ENCODE peak calls at places on chromosomes 3 and 15, in seven cellular contexts. Z, N, F, X, P, C and E are unnamed samples.

GRCh38 chr3:98388147-98388546 is 2.3 kb upstream of the OR5K3 start:
- DNase-seq in Z (no peak), N (no peak), F (no peak), X (no peak), P (no peak), C (no peak), E (no peak)

GRCh38 chr3:47961815-47962606 is 54.2 kb downstream of the MAP4 start:
- DNase-seq in Z (no peak), N (no peak), F (no peak), X (no peak), P (peak), C (no peak), E (no peak)

GRCh38 chr3:40299721-40300335 is 9.7 kb upstream of the EIF1B start:
- DNase-seq in Z (peak), N (peak), F (no peak), X (peak), P (no peak), C (no peak), E (no peak)

GRCh38 chr15:89067751-89068150 is 20.5 kb upstream of the ABHD2 start:
- DNase-seq in Z (no peak), N (peak), F (no peak), X (peak), P (no peak), C (no peak), E (no peak)

GRCh38 chr3:171811913-171812321 is 1.6 kb upstream of the PLD1 start:
- DNase-seq in Z (no peak), N (no peak), F (no peak), X (peak), P (no peak), C (no peak), E (no peak)

GRCh38 chr3:105523496-105523895 is 156.8 kb downstream of the ALCAM start:
- DNase-seq in Z (no peak), N (no peak), F (no peak), X (peak), P (no peak), C (no peak), E (no peak)

GRCh38 chr3:132549890-132550578 is 47.0 kb upstream of the ACKR4 start:
- DNase-seq in Z (peak), N (peak), F (no peak), X (peak), P (no peak), C (no peak), E (no peak)

GRCh38 chr3:10635446-10636076 is 130.2 kb upstream of the ATP2B2 start:
- DNase-seq in Z (no peak), N (no peak), F (no peak), X (no peak), P (no peak), C (no peak), E (no peak)

GRCh38 chr3:23919628-23920027 is 2.7 kb downstream of the RPL15 start:
- DNase-seq in Z (no peak), N (no peak), F (no peak), X (no peak), P (no peak), C (no peak), E (no peak)

GRCh38 chr3:149998946-149999345 is 28.3 kb upstream of the PFN2 start:
- DNase-seq in Z (no peak), N (no peak), F (no peak), X (no peak), P (no peak), C (no peak), E (no peak)

GRCh38 chr3:150736903-150737832 is 25.8 kb downstream of the SIAH2 start:
- DNase-seq in Z (no peak), N (no peak), F (no peak), X (no peak), P (no peak), C (no peak), E (no peak)

GRCh38 chr15:70149667-70150404 is 52.1 kb upstream of the TLE3 start:
- DNase-seq in Z (no peak), N (no peak), F (no peak), X (peak), P (no peak), C (no peak), E (no peak)

GRCh38 chr3:127207727-127208482 is 15.0 kb downstream of the PRR23E start:
- DNase-seq in Z (no peak), N (no peak), F (no peak), X (no peak), P (no peak), C (no peak), E (no peak)

GRCh38 chr15:89203705-89204273 is 17.6 kb downstream of the RLBP1 start:
- DNase-seq in Z (peak), N (no peak), F (no peak), X (no peak), P (no peak), C (peak), E (no peak)

GRCh38 chr3:14153663-14154062 is 24.7 kb downstream of the XPC start:
- DNase-seq in Z (no peak), N (no peak), F (no peak), X (no peak), P (no peak), C (no peak), E (no peak)

GRCh38 chr3:107206141-107206540 is 171.1 kb upstream of the CCDC54 start:
- DNase-seq in Z (no peak), N (peak), F (no peak), X (peak), P (no peak), C (no peak), E (no peak)

GRCh38 chr3:27758083-27758482 is 36.0 kb upstream of the EOMES start:
- DNase-seq in Z (no peak), N (no peak), F (no peak), X (peak), P (no peak), C (no peak), E (peak)

GRCh38 chr15:70439304-70439877 is 324.0 kb downstream of the UACA start:
- DNase-seq in Z (no peak), N (no peak), F (no peak), X (no peak), P (no peak), C (no peak), E (no peak)

GRCh38 chr3:10483364-10483675 is 22.1 kb downstream of the ATP2B2 start:
- DNase-seq in Z (no peak), N (no peak), F (no peak), X (no peak), P (no peak), C (no peak), E (no peak)

GRCh38 chr3:48215019-48215418 is 8.3 kb upstream of the CAMP start:
- DNase-seq in Z (no peak), N (no peak), F (no peak), X (no peak), P (no peak), C (no peak), E (no peak)

GRCh38 chr15:45549831-45550230 is 27.3 kb upstream of the SLC30A4 start:
- DNase-seq in Z (no peak), N (no peak), F (no peak), X (peak), P (no peak), C (no peak), E (no peak)

GRCh38 chr3:39378092-39378491 is 5.1 kb upstream of the SLC25A38 start:
- DNase-seq in Z (no peak), N (no peak), F (no peak), X (peak), P (peak), C (no peak), E (no peak)

GRCh38 chr3:141393151-141394076 is 25.1 kb downstream of the ZBTB38 start:
- DNase-seq in Z (no peak), N (no peak), F (no peak), X (no peak), P (no peak), C (no peak), E (no peak)

GRCh38 chr3:175646865-175647264 is 787.7 kb downstream of the NAALADL2 start:
- DNase-seq in Z (no peak), N (no peak), F (no peak), X (peak), P (no peak), C (no peak), E (no peak)

GRCh38 chr3:56754753-56755365 is 46.9 kb downstream of the ARHGEF3 start:
- DNase-seq in Z (no peak), N (no peak), F (peak), X (no peak), P (peak), C (no peak), E (no peak)

GRCh38 chr3:131388400-131388799 is 6.8 kb downstream of the NUDT16 start:
- DNase-seq in Z (no peak), N (no peak), F (no peak), X (peak), P (no peak), C (no peak), E (no peak)

GRCh38 chr3:166560253-166560652 is 723.0 kb upstream of the BCHE start:
- DNase-seq in Z (no peak), N (no peak), F (no peak), X (no peak), P (no peak), C (no peak), E (no peak)

GRCh38 chr3:57545636-57546268 is 1.6 kb upstream of the DNAH12 start:
- DNase-seq in Z (no peak), N (no peak), F (no peak), X (no peak), P (no peak), C (no peak), E (no peak)

GRCh38 chr3:37993811-37994638 is 3.4 kb downstream of the VILL start:
- DNase-seq in Z (peak), N (peak), F (no peak), X (peak), P (peak), C (peak), E (no peak)

GRCh38 chr3:89165636-89166312 is 58.4 kb downstream of the EPHA3 start:
- DNase-seq in Z (no peak), N (no peak), F (no peak), X (no peak), P (no peak), C (no peak), E (no peak)

GRCh38 chr15:66701422-66702034 is 508 bp upstream of the SMAD6 start:
- DNase-seq in Z (peak), N (peak), F (no peak), X (no peak), P (peak), C (no peak), E (no peak)

GRCh38 chr15:93617443-93617842 is 528.4 kb upstream of the RGMA start:
- DNase-seq in Z (no peak), N (no peak), F (no peak), X (no peak), P (no peak), C (no peak), E (no peak)

GRCh38 chr3:44989141-44989540 is 13.1 kb downstream of the EXOSC7 start:
- DNase-seq in Z (no peak), N (no peak), F (no peak), X (no peak), P (no peak), C (no peak), E (no peak)

GRCh38 chr3:64161481-64161952 is 63.7 kb downstream of the PRICKLE2 start:
- DNase-seq in Z (no peak), N (no peak), F (no peak), X (no peak), P (no peak), C (no peak), E (no peak)